ENCODE peak calls at places on chromosomes 16 and 17, in four cellular contexts. One of them, this sample, is unnamed.

GRCh38 chr17:20008242-20009051 is 712 bp upstream of the SPECC1 start:
- DNase-seq in stomach: no peak
- DNase-seq in transverse colon: peak
- DNase-seq in H1: no peak
- DNase-seq in this sample: no peak

GRCh38 chr16:70661534-70661917 is 15.2 kb downstream of the IL34 start:
- DNase-seq in stomach: no peak
- DNase-seq in transverse colon: no peak
- DNase-seq in H1: no peak
- DNase-seq in this sample: no peak

GRCh38 chr16:71883193-71883848 is 661 bp downstream of the ZNF821 start:
- DNase-seq in stomach: no peak
- DNase-seq in transverse colon: peak
- DNase-seq in H1: peak
- DNase-seq in this sample: no peak

GRCh38 chr17:27666831-27667560 is 36.0 kb downstream of the LGALS9 start:
- DNase-seq in stomach: no peak
- DNase-seq in transverse colon: no peak
- DNase-seq in H1: no peak
- DNase-seq in this sample: no peak

GRCh38 chr16:683396-684066 is 603 bp downstream of the JMJD8 start:
- DNase-seq in stomach: no peak
- DNase-seq in transverse colon: no peak
- DNase-seq in H1: peak
- DNase-seq in this sample: no peak

GRCh38 chr16:72425571-72426341 is 253.8 kb upstream of the PMFBP1 start:
- DNase-seq in stomach: no peak
- DNase-seq in transverse colon: no peak
- DNase-seq in H1: no peak
- DNase-seq in this sample: no peak

GRCh38 chr16:31508706-31509523 is 724 bp upstream of the RUSF1 start:
- DNase-seq in stomach: no peak
- DNase-seq in transverse colon: no peak
- DNase-seq in H1: no peak
- DNase-seq in this sample: no peak

GRCh38 chr16:74867281-74867849 is 92.7 kb upstream of the FA2H start:
- DNase-seq in stomach: no peak
- DNase-seq in transverse colon: no peak
- DNase-seq in H1: no peak
- DNase-seq in this sample: no peak

GRCh38 chr16:29705030-29705429 is 26.1 kb downstream of the QPRT start:
- DNase-seq in stomach: no peak
- DNase-seq in transverse colon: no peak
- DNase-seq in H1: no peak
- DNase-seq in this sample: no peak

GRCh38 chr16:1532081-1532760 is 1.2 kb upstream of the TMEM204 start:
- DNase-seq in stomach: peak
- DNase-seq in transverse colon: peak
- DNase-seq in H1: no peak
- DNase-seq in this sample: peak

GRCh38 chr17:58412910-58413630 is 4.3 kb downstream of the RNF43 start:
- DNase-seq in stomach: no peak
- DNase-seq in transverse colon: no peak
- DNase-seq in H1: no peak
- DNase-seq in this sample: no peak

GRCh38 chr17:72661093-72661944 is 431.2 kb downstream of the SLC39A11 start:
- DNase-seq in stomach: no peak
- DNase-seq in transverse colon: no peak
- DNase-seq in H1: no peak
- DNase-seq in this sample: no peak

GRCh38 chr16:21277927-21278706 is at the start of gene CRYM:
- DNase-seq in stomach: peak
- DNase-seq in transverse colon: peak
- DNase-seq in H1: peak
- DNase-seq in this sample: no peak

GRCh38 chr17:28008526-28008925 is 34.0 kb upstream of the NLK start:
- DNase-seq in stomach: peak
- DNase-seq in transverse colon: peak
- DNase-seq in H1: peak
- DNase-seq in this sample: no peak

GRCh38 chr16:67236551-67237395 is 9.8 kb downstream of the TMEM208 start:
- DNase-seq in stomach: no peak
- DNase-seq in transverse colon: peak
- DNase-seq in H1: peak
- DNase-seq in this sample: no peak

GRCh38 chr16:61887903-61888302 is 148.3 kb downstream of the CDH8 start:
- DNase-seq in stomach: no peak
- DNase-seq in transverse colon: no peak
- DNase-seq in H1: no peak
- DNase-seq in this sample: no peak

GRCh38 chr17:78125976-78126894 is 2.3 kb downstream of the TMC6 start:
- DNase-seq in stomach: no peak
- DNase-seq in transverse colon: no peak
- DNase-seq in H1: no peak
- DNase-seq in this sample: no peak

GRCh38 chr17:78125138-78125913 is 3.2 kb downstream of the TMC6 start:
- DNase-seq in stomach: no peak
- DNase-seq in transverse colon: no peak
- DNase-seq in H1: no peak
- DNase-seq in this sample: no peak

GRCh38 chr17:78127888-78128615 is 503 bp downstream of the TMC6 start:
- DNase-seq in stomach: peak
- DNase-seq in transverse colon: peak
- DNase-seq in H1: no peak
- DNase-seq in this sample: no peak

GRCh38 chr17:78127240-78127887 is 1.2 kb downstream of the TMC6 start:
- DNase-seq in stomach: peak
- DNase-seq in transverse colon: peak
- DNase-seq in H1: no peak
- DNase-seq in this sample: peak

GRCh38 chr17:78126895-78127239 is 1.7 kb downstream of the TMC6 start:
- DNase-seq in stomach: no peak
- DNase-seq in transverse colon: no peak
- DNase-seq in H1: no peak
- DNase-seq in this sample: no peak
- H3K27ac ChIP-seq in stomach: peak
- H3K27ac ChIP-seq in transverse colon: peak
- H3K27ac ChIP-seq in H1: no peak
- H3K27ac ChIP-seq in this sample: peak

DNA sequence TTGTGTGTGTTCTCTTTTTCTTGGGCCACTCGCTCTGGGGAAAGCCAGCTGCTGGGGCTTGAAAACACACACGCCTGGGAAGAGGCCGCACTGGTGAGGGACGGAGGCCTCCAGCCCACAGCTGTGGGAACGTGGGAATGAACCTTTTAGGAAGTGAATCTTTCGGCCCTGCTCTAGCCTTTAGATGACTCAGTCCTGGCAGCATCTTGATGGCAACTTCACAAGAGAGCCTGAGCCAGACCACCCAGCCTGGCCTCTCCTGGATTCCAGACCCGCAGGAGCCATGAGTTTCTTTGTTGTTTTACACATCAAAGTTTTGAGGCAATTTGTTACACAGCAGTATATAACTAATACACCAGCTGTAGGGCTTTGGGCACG is 2.2 kb upstream of the PDPK1 start:
- DNase-seq in stomach: no peak
- DNase-seq in transverse colon: no peak
- DNase-seq in H1: no peak
- DNase-seq in this sample: no peak
- TF ChIP-seq POLR2AphosphoS5 in stomach: no peak
- TF ChIP-seq POLR2AphosphoS5 in transverse colon: no peak
- TF ChIP-seq POLR2AphosphoS5 in H1: no peak
- TF ChIP-seq POLR2AphosphoS5 in this sample: no peak

GRCh38 chr17:4513113-4514032 is 14.7 kb downstream of the SPNS2 start:
- DNase-seq in stomach: no peak
- DNase-seq in transverse colon: no peak
- DNase-seq in H1: no peak
- DNase-seq in this sample: no peak
- H3K27ac ChIP-seq in stomach: peak
- H3K27ac ChIP-seq in transverse colon: no peak
- H3K27ac ChIP-seq in H1: peak
- H3K27ac ChIP-seq in this sample: peak

DNA sequence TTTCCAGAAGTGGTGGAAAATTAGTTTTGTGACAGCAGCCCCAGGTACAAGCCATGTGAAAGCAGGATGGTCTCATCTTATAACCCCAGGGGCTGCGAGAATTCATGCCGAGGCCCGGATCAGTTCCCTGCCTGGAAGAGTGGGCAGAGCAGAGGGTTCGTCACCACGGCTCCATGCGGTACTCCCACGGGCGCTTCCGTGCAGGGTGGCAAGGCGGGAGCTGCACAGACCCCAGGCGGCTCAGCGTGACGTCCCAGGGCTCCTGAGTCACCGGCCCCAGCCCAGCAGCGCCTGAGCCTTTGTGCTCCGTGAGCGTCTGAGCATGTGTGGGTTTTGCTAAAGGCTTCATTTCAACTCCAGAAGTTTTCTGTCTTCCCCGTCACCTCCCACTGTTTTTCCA is 71.2 kb upstream of the CHMP6 start:
- DNase-seq in stomach: no peak
- DNase-seq in transverse colon: no peak
- DNase-seq in H1: no peak
- DNase-seq in this sample: no peak
- TF ChIP-seq POLR2AphosphoS5 in stomach: no peak
- TF ChIP-seq POLR2AphosphoS5 in transverse colon: no peak
- TF ChIP-seq POLR2AphosphoS5 in H1: no peak
- TF ChIP-seq POLR2AphosphoS5 in this sample: no peak

GRCh38 chr16:22685162-22685830 is 128.7 kb upstream of the HS3ST2 start:
- DNase-seq in stomach: no peak
- DNase-seq in transverse colon: peak
- DNase-seq in H1: no peak
- DNase-seq in this sample: no peak
- H3K27ac ChIP-seq in stomach: peak
- H3K27ac ChIP-seq in transverse colon: peak
- H3K27ac ChIP-seq in H1: no peak
- H3K27ac ChIP-seq in this sample: no peak

DNA sequence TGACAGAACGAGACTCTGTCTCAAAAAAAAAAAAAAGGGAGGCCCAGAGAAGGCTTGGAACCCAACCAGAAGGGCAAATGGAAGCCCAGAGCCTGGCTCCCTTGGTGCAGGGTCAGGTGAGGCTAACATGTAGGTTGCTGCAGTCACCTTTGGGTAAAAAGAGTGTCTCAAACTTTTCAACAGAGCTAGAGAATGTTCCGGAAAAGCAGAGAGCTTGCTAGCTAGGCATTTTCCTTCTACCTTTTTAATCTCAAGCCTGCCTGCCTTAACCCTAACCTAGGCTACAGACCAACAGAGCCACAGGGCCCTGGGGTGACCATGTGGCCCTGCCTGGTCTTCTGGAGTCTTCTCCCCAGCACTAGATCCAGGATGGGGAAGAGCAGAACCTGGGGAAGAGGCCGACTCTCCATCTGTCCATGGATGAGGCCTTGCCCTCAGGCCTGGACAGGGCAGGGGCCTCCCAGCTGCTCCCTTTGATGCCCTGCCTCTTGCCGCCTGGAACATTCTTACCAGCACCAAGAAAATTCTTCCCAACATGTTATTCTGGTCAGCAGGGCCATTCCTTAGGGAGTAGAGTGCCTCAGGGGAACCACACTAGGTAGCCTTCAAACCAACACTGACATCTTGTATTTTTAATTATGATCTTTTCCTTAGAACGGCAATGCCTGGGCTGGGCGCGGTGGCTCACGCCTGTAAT is 30.1 kb downstream of the SLC43A2 start:
- DNase-seq in stomach: no peak
- DNase-seq in transverse colon: no peak
- DNase-seq in H1: no peak
- DNase-seq in this sample: no peak
- TF ChIP-seq POLR2AphosphoS5 in stomach: no peak
- TF ChIP-seq POLR2AphosphoS5 in transverse colon: no peak
- TF ChIP-seq POLR2AphosphoS5 in H1: no peak
- TF ChIP-seq POLR2AphosphoS5 in this sample: no peak

This sample was measured in breast epithelium.